ENCODE peak calls at places on chromosomes 5 and 9, in seven cellular contexts. One of them, this sample, is unnamed.
A peak's percentile ranks its signal among the peaks of the same experiment; 100 is the strongest.

GRCh38 chr5:141848771-141849370 is 29.3 kb downstream of the PCDH1 start:
- DNase-seq in activated CD4-positive, alpha-beta T cell treated with anti-CD3 and anti-CD28 coated beads, Interleukin-2, amount 50 U/mL, for 1 hour: peak; percentile 22
- DNase-seq in left kidney: no peak
- DNase-seq in KG1: no peak
- DNase-seq in esophagus squamous epithelium: no peak
- DNase-seq in foreskin keratinocyte: peak; percentile 77
- DNase-seq in AG04450: no peak
- DNase-seq in this sample: no peak

GRCh38 chr5:128123936-128124335 is 40.4 kb downstream of the SLC12A2 start:
- DNase-seq in activated CD4-positive, alpha-beta T cell treated with anti-CD3 and anti-CD28 coated beads, Interleukin-2, amount 50 U/mL, for 1 hour: no peak
- DNase-seq in left kidney: no peak
- DNase-seq in KG1: no peak
- DNase-seq in esophagus squamous epithelium: no peak
- DNase-seq in foreskin keratinocyte: no peak
- DNase-seq in AG04450: no peak
- DNase-seq in this sample: no peak

GRCh38 chr9:19416143-19416542 is 7.3 kb downstream of the ACER2 start:
- DNase-seq in activated CD4-positive, alpha-beta T cell treated with anti-CD3 and anti-CD28 coated beads, Interleukin-2, amount 50 U/mL, for 1 hour: no peak
- DNase-seq in left kidney: no peak
- DNase-seq in KG1: no peak
- DNase-seq in esophagus squamous epithelium: no peak
- DNase-seq in foreskin keratinocyte: no peak
- DNase-seq in AG04450: peak; percentile 33
- DNase-seq in this sample: no peak

GRCh38 chr9:99753436-99753835 is 68.2 kb upstream of the NR4A3 start:
- DNase-seq in activated CD4-positive, alpha-beta T cell treated with anti-CD3 and anti-CD28 coated beads, Interleukin-2, amount 50 U/mL, for 1 hour: no peak
- DNase-seq in left kidney: no peak
- DNase-seq in KG1: no peak
- DNase-seq in esophagus squamous epithelium: no peak
- DNase-seq in foreskin keratinocyte: peak; percentile 80
- DNase-seq in AG04450: no peak
- DNase-seq in this sample: no peak

GRCh38 chr5:29897916-29898315 is 1295.6 kb upstream of the CDH6 start:
- DNase-seq in activated CD4-positive, alpha-beta T cell treated with anti-CD3 and anti-CD28 coated beads, Interleukin-2, amount 50 U/mL, for 1 hour: no peak
- DNase-seq in left kidney: no peak
- DNase-seq in KG1: no peak
- DNase-seq in esophagus squamous epithelium: no peak
- DNase-seq in foreskin keratinocyte: no peak
- DNase-seq in AG04450: no peak
- DNase-seq in this sample: no peak

GRCh38 chr5:120388016-120388781 is 75.9 kb upstream of the PRR16 start:
- DNase-seq in activated CD4-positive, alpha-beta T cell treated with anti-CD3 and anti-CD28 coated beads, Interleukin-2, amount 50 U/mL, for 1 hour: no peak
- DNase-seq in left kidney: no peak
- DNase-seq in KG1: no peak
- DNase-seq in esophagus squamous epithelium: no peak
- DNase-seq in foreskin keratinocyte: peak; percentile 66
- DNase-seq in AG04450: peak; percentile 77
- DNase-seq in this sample: no peak

GRCh38 chr5:132760601-132761317 is 13.5 kb downstream of the CCNI2 start:
- DNase-seq in activated CD4-positive, alpha-beta T cell treated with anti-CD3 and anti-CD28 coated beads, Interleukin-2, amount 50 U/mL, for 1 hour: no peak
- DNase-seq in left kidney: no peak
- DNase-seq in KG1: no peak
- DNase-seq in esophagus squamous epithelium: no peak
- DNase-seq in foreskin keratinocyte: no peak
- DNase-seq in AG04450: no peak
- DNase-seq in this sample: no peak

GRCh38 chr5:73617510-73618279 is 8.3 kb upstream of the ARHGEF28 start:
- DNase-seq in activated CD4-positive, alpha-beta T cell treated with anti-CD3 and anti-CD28 coated beads, Interleukin-2, amount 50 U/mL, for 1 hour: no peak
- DNase-seq in left kidney: no peak
- DNase-seq in KG1: no peak
- DNase-seq in esophagus squamous epithelium: no peak
- DNase-seq in foreskin keratinocyte: no peak
- DNase-seq in AG04450: no peak
- DNase-seq in this sample: no peak

GRCh38 chr9:109507421-109507838 is 9.3 kb upstream of the PTPN3 start:
- DNase-seq in activated CD4-positive, alpha-beta T cell treated with anti-CD3 and anti-CD28 coated beads, Interleukin-2, amount 50 U/mL, for 1 hour: no peak
- DNase-seq in left kidney: no peak
- DNase-seq in KG1: no peak
- DNase-seq in esophagus squamous epithelium: no peak
- DNase-seq in foreskin keratinocyte: no peak
- DNase-seq in AG04450: peak; percentile 24
- DNase-seq in this sample: no peak

GRCh38 chr5:118076490-118076889 is 911.9 kb downstream of the DTWD2 start:
- DNase-seq in activated CD4-positive, alpha-beta T cell treated with anti-CD3 and anti-CD28 coated beads, Interleukin-2, amount 50 U/mL, for 1 hour: no peak
- DNase-seq in left kidney: peak; percentile 13
- DNase-seq in KG1: no peak
- DNase-seq in esophagus squamous epithelium: no peak
- DNase-seq in foreskin keratinocyte: no peak
- DNase-seq in AG04450: no peak
- DNase-seq in this sample: no peak

GRCh38 chr5:176570044-176570443 is 20.9 kb downstream of the CDHR2 start:
- DNase-seq in activated CD4-positive, alpha-beta T cell treated with anti-CD3 and anti-CD28 coated beads, Interleukin-2, amount 50 U/mL, for 1 hour: no peak
- DNase-seq in left kidney: no peak
- DNase-seq in KG1: no peak
- DNase-seq in esophagus squamous epithelium: no peak
- DNase-seq in foreskin keratinocyte: no peak
- DNase-seq in AG04450: peak; percentile 4
- DNase-seq in this sample: no peak

GRCh38 chr9:129608561-129609481 is 12.1 kb downstream of the C9orf50 start:
- DNase-seq in activated CD4-positive, alpha-beta T cell treated with anti-CD3 and anti-CD28 coated beads, Interleukin-2, amount 50 U/mL, for 1 hour: no peak
- DNase-seq in left kidney: no peak
- DNase-seq in KG1: no peak
- DNase-seq in esophagus squamous epithelium: no peak
- DNase-seq in foreskin keratinocyte: no peak
- DNase-seq in AG04450: no peak
- DNase-seq in this sample: no peak